ENCODE peak calls at places on chromosomes 2 and 18, in four cellular contexts. One of them, this sample, is unnamed.

GRCh38 chr2:102449370-102449974 is 23.6 kb upstream of the SLC9A4 start:
- DNase-seq in H1: peak
- DNase-seq in HepG2: peak
- DNase-seq in GM12878: no peak
- DNase-seq in this sample: peak

GRCh38 chr18:7177131-7177744 is 53.7 kb upstream of the LRRC30 start:
- DNase-seq in H1: no peak
- DNase-seq in HepG2: peak
- DNase-seq in GM12878: no peak
- DNase-seq in this sample: peak

GRCh38 chr2:108377815-108378630 is at the start of gene SULT1C4:
- DNase-seq in H1: peak
- DNase-seq in HepG2: peak
- DNase-seq in GM12878: no peak
- DNase-seq in this sample: no peak

GRCh38 chr2:201345636-201346213 is 11.4 kb downstream of the FLACC1 start:
- DNase-seq in H1: no peak
- DNase-seq in HepG2: no peak
- DNase-seq in GM12878: no peak
- DNase-seq in this sample: no peak

GRCh38 chr2:127176371-127177311 is 43.5 kb downstream of the CYP27C1 start:
- DNase-seq in H1: no peak
- DNase-seq in HepG2: no peak
- DNase-seq in GM12878: no peak
- DNase-seq in this sample: no peak

GRCh38 chr2:64859208-64860161 is 129.7 kb upstream of the SLC1A4 start:
- DNase-seq in H1: peak
- DNase-seq in HepG2: no peak
- DNase-seq in GM12878: no peak
- DNase-seq in this sample: no peak

GRCh38 chr2:208359632-208359986 is 47.0 kb upstream of the PTH2R start:
- DNase-seq in H1: peak
- DNase-seq in HepG2: no peak
- DNase-seq in GM12878: no peak
- DNase-seq in this sample: no peak

GRCh38 chr2:124112966-124113365 is 87.9 kb downstream of the CNTNAP5 start:
- DNase-seq in H1: no peak
- DNase-seq in HepG2: no peak
- DNase-seq in GM12878: no peak
- DNase-seq in this sample: no peak

GRCh38 chr2:69483024-69483423 is 45.8 kb upstream of the NFU1 start:
- DNase-seq in H1: no peak
- DNase-seq in HepG2: no peak
- DNase-seq in GM12878: no peak
- DNase-seq in this sample: no peak

GRCh38 chr18:39521164-39521563 is 1955.6 kb upstream of the CELF4 start:
- DNase-seq in H1: no peak
- DNase-seq in HepG2: peak
- DNase-seq in GM12878: no peak
- DNase-seq in this sample: no peak

GRCh38 chr2:45128580-45128997 is 119.3 kb upstream of the SIX2 start:
- DNase-seq in H1: peak
- DNase-seq in HepG2: no peak
- DNase-seq in GM12878: no peak
- DNase-seq in this sample: no peak

GRCh38 chr18:68627812-68628211 is 87.1 kb downstream of the TMX3 start:
- DNase-seq in H1: no peak
- DNase-seq in HepG2: no peak
- DNase-seq in GM12878: no peak
- DNase-seq in this sample: no peak

GRCh38 chr2:9778471-9779402 is 64.5 kb upstream of the TAF1B start:
- DNase-seq in H1: no peak
- DNase-seq in HepG2: no peak
- DNase-seq in GM12878: no peak
- DNase-seq in this sample: no peak

GRCh38 chr2:23412556-23413155 is 27.7 kb downstream of the KLHL29 start:
- DNase-seq in H1: no peak
- DNase-seq in HepG2: no peak
- DNase-seq in GM12878: no peak
- DNase-seq in this sample: no peak

GRCh38 chr18:23283933-23284430 is 148.7 kb downstream of the CABLES1 start:
- DNase-seq in H1: peak
- DNase-seq in HepG2: peak
- DNase-seq in GM12878: peak
- DNase-seq in this sample: peak

GRCh38 chr2:188524519-188525113 is 232.9 kb downstream of the GULP1 start:
- DNase-seq in H1: no peak
- DNase-seq in HepG2: peak
- DNase-seq in GM12878: no peak
- DNase-seq in this sample: no peak

GRCh38 chr2:85605406-85606115 is 3.1 kb upstream of the TMEM150A start:
- DNase-seq in H1: no peak
- DNase-seq in HepG2: peak
- DNase-seq in GM12878: no peak
- DNase-seq in this sample: no peak

GRCh38 chr2:218345491-218346176 is 11.0 kb upstream of the CATIP start:
- DNase-seq in H1: no peak
- DNase-seq in HepG2: no peak
- DNase-seq in GM12878: no peak
- DNase-seq in this sample: no peak

GRCh38 chr18:48321586-48321985 is 87.6 kb downstream of the ZBTB7C start:
- DNase-seq in H1: no peak
- DNase-seq in HepG2: no peak
- DNase-seq in GM12878: no peak
- DNase-seq in this sample: no peak
- H3K9ac ChIP-seq in H1: no peak
- H3K9ac ChIP-seq in HepG2: no peak
- H3K9ac ChIP-seq in GM12878: no peak
- H3K9ac ChIP-seq in this sample: no peak

GRCh38 chr2:5725794-5726463 is 33.7 kb downstream of the SOX11 start:
- DNase-seq in H1: peak
- DNase-seq in HepG2: no peak
- DNase-seq in GM12878: no peak
- DNase-seq in this sample: peak
- H3K4me3 ChIP-seq in H1: peak
- H3K4me3 ChIP-seq in HepG2: no peak
- H3K4me3 ChIP-seq in GM12878: no peak
- H3K4me3 ChIP-seq in this sample: peak

GRCh38 chr18:34626404-34627137 is 83.5 kb upstream of the DTNA start:
- DNase-seq in H1: no peak
- DNase-seq in HepG2: no peak
- DNase-seq in GM12878: no peak
- DNase-seq in this sample: no peak
- TF ChIP-seq SUZ12 in H1: no peak
- TF ChIP-seq SUZ12 in HepG2: no peak
- TF ChIP-seq SUZ12 in GM12878: no peak
- TF ChIP-seq SUZ12 in this sample: no peak

GRCh38 chr2:196718394-196718793 is 78.9 kb downstream of the CCDC150 start:
- DNase-seq in H1: no peak
- DNase-seq in HepG2: no peak
- DNase-seq in GM12878: no peak
- DNase-seq in this sample: no peak
- H3K9ac ChIP-seq in H1: no peak
- H3K9ac ChIP-seq in HepG2: no peak
- H3K9ac ChIP-seq in GM12878: no peak
- H3K9ac ChIP-seq in this sample: no peak

GRCh38 chr2:58425368-58425767 is 184.2 kb upstream of the FANCL start:
- DNase-seq in H1: no peak
- DNase-seq in HepG2: no peak
- DNase-seq in GM12878: no peak
- DNase-seq in this sample: no peak

GRCh38 chr2:58414506-58414905 is 173.4 kb upstream of the FANCL start:
- DNase-seq in H1: no peak
- DNase-seq in HepG2: no peak
- DNase-seq in GM12878: no peak
- DNase-seq in this sample: no peak

GRCh38 chr2:58419983-58420382 is 178.9 kb upstream of the FANCL start:
- DNase-seq in H1: no peak
- DNase-seq in HepG2: no peak
- DNase-seq in GM12878: no peak
- DNase-seq in this sample: no peak
- H3K4me3 ChIP-seq in H1: no peak
- H3K4me3 ChIP-seq in HepG2: no peak
- H3K4me3 ChIP-seq in GM12878: no peak
- H3K4me3 ChIP-seq in this sample: no peak

This sample was measured in NT2/D1.